ENCODE peak calls at places on chromosome 21, in four cellular contexts. One of them, this sample, is unnamed. For H3K4me1, the result is how much of the 10 kb centered on the place peaks cover.

GRCh38 chr21:28516996-28517592 is 475.6 kb downstream of the LTN1 start:
- DNase-seq in prostate gland: peak
- DNase-seq in K562: no peak
- DNase-seq in HCT116: no peak
- DNase-seq in this sample: peak

GRCh38 chr21:33028759-33029511 is 3.2 kb downstream of the OLIG2 start:
- DNase-seq in prostate gland: no peak
- DNase-seq in K562: no peak
- DNase-seq in HCT116: no peak
- DNase-seq in this sample: no peak

GRCh38 chr21:33314096-33314495 is 10.7 kb upstream of the IFNAR1 start:
- DNase-seq in prostate gland: no peak
- DNase-seq in K562: no peak
- DNase-seq in HCT116: no peak
- DNase-seq in this sample: no peak

GRCh38 chr21:34355570-34355969 is 8.2 kb upstream of the KCNE2 start:
- DNase-seq in prostate gland: no peak
- DNase-seq in K562: no peak
- DNase-seq in HCT116: no peak
- DNase-seq in this sample: no peak

GRCh38 chr21:43975469-43976098 is 36.5 kb upstream of the TRAPPC10 start:
- DNase-seq in prostate gland: peak
- DNase-seq in K562: peak
- DNase-seq in HCT116: peak
- DNase-seq in this sample: peak

GRCh38 chr21:37899141-37899540 is 17.1 kb downstream of the KCNJ6 start:
- DNase-seq in prostate gland: peak
- DNase-seq in K562: no peak
- DNase-seq in HCT116: no peak
- DNase-seq in this sample: no peak

GRCh38 chr21:44485254-44485793 is 30.0 kb downstream of the LRRC3 start:
- DNase-seq in prostate gland: no peak
- DNase-seq in K562: peak
- DNase-seq in HCT116: peak
- DNase-seq in this sample: no peak

GRCh38 chr21:39390212-39390765 is 41.4 kb upstream of the HMGN1 start:
- DNase-seq in prostate gland: no peak
- DNase-seq in K562: no peak
- DNase-seq in HCT116: no peak
- DNase-seq in this sample: no peak

GRCh38 chr21:39915881-39916280 is 48.6 kb downstream of the PCP4 start:
- DNase-seq in prostate gland: no peak
- DNase-seq in K562: no peak
- DNase-seq in HCT116: no peak
- DNase-seq in this sample: no peak

GRCh38 chr21:46097826-46098286 is at the start of gene COL6A2:
- DNase-seq in prostate gland: peak
- DNase-seq in K562: peak
- DNase-seq in HCT116: no peak
- DNase-seq in this sample: peak

GRCh38 chr21:46634966-46635323 is 529 bp upstream of the PRMT2 start:
- DNase-seq in prostate gland: peak
- DNase-seq in K562: no peak
- DNase-seq in HCT116: peak
- DNase-seq in this sample: peak

GRCh38 chr21:45479691-45480675 is 62.3 kb downstream of the SLC19A1 start:
- DNase-seq in prostate gland: no peak
- DNase-seq in K562: no peak
- DNase-seq in HCT116: no peak
- DNase-seq in this sample: no peak

GRCh38 chr21:25464275-25464674 is 143.0 kb downstream of the MRPL39 start:
- DNase-seq in prostate gland: no peak
- DNase-seq in K562: no peak
- DNase-seq in HCT116: no peak
- DNase-seq in this sample: no peak

GRCh38 chr21:37622755-37623543 is 256.4 kb downstream of the DYRK1A start:
- DNase-seq in prostate gland: no peak
- DNase-seq in K562: no peak
- DNase-seq in HCT116: no peak
- DNase-seq in this sample: no peak

GRCh38 chr21:26448751-26449150 is 124.3 kb downstream of the CYYR1 start:
- DNase-seq in prostate gland: no peak
- DNase-seq in K562: no peak
- DNase-seq in HCT116: no peak
- DNase-seq in this sample: no peak

GRCh38 chr21:38840456-38841129 is 34.9 kb downstream of the ETS2 start:
- DNase-seq in prostate gland: no peak
- DNase-seq in K562: no peak
- DNase-seq in HCT116: no peak
- DNase-seq in this sample: no peak

GRCh38 chr21:25080161-25080560 is 527.1 kb downstream of the MRPL39 start:
- DNase-seq in prostate gland: no peak
- DNase-seq in K562: no peak
- DNase-seq in HCT116: no peak
- DNase-seq in this sample: no peak

GRCh38 chr21:28337319-28337718 is 655.4 kb downstream of the LTN1 start:
- DNase-seq in prostate gland: no peak
- DNase-seq in K562: no peak
- DNase-seq in HCT116: no peak
- DNase-seq in this sample: no peak

GRCh38 chr21:21159253-21159899 is 161.2 kb downstream of the NCAM2 start:
- DNase-seq in prostate gland: no peak
- DNase-seq in K562: no peak
- DNase-seq in HCT116: no peak
- DNase-seq in this sample: no peak

GRCh38 chr21:41169701-41170100 is 1.7 kb downstream of the BACE2 start:
- DNase-seq in prostate gland: no peak
- DNase-seq in K562: no peak
- DNase-seq in HCT116: no peak
- DNase-seq in this sample: no peak

GRCh38 chr21:45867671-45868081 is 113.9 kb upstream of the COL6A1 start:
- DNase-seq in prostate gland: no peak
- DNase-seq in K562: no peak
- DNase-seq in HCT116: no peak
- DNase-seq in this sample: no peak

GRCh38 chr21:31873696-31874599 is 1.1 kb downstream of the HUNK start:
- DNase-seq in prostate gland: peak
- DNase-seq in K562: peak
- DNase-seq in HCT116: no peak
- DNase-seq in this sample: peak

GRCh38 chr21:45530423-45531113 is 11.7 kb downstream of the SLC19A1 start:
- DNase-seq in prostate gland: no peak
- DNase-seq in K562: no peak
- DNase-seq in HCT116: no peak
- DNase-seq in this sample: peak

GRCh38 chr21:30518876-30519275 is 16.9 kb upstream of the KRTAP19-5 start:
- DNase-seq in prostate gland: no peak
- DNase-seq in K562: no peak
- DNase-seq in HCT116: no peak
- DNase-seq in this sample: no peak

GRCh38 chr21:45267390-45267760 is 20.3 kb downstream of the POFUT2 start:
- DNase-seq in prostate gland: no peak
- DNase-seq in K562: no peak
- DNase-seq in HCT116: no peak
- DNase-seq in this sample: no peak

GRCh38 chr21:45818904-45819285 is 162.7 kb upstream of the COL6A1 start:
- DNase-seq in prostate gland: no peak
- DNase-seq in K562: no peak
- DNase-seq in HCT116: no peak
- DNase-seq in this sample: no peak

GRCh38 chr21:37787456-37787855 is 128.8 kb downstream of the KCNJ6 start:
- DNase-seq in prostate gland: no peak
- DNase-seq in K562: no peak
- DNase-seq in HCT116: no peak
- DNase-seq in this sample: no peak

GRCh38 chr21:44583800-44584147 is 3.4 kb upstream of the KRTAP10-5 start:
- DNase-seq in prostate gland: no peak
- DNase-seq in K562: no peak
- DNase-seq in HCT116: no peak
- DNase-seq in this sample: no peak

GRCh38 chr21:27300770-27301169 is 333.9 kb upstream of the ADAMTS5 start:
- DNase-seq in prostate gland: no peak
- DNase-seq in K562: no peak
- DNase-seq in HCT116: no peak
- DNase-seq in this sample: no peak

GRCh38 chr21:45225041-45225740 is 62.5 kb downstream of the POFUT2 start:
- DNase-seq in prostate gland: no peak
- DNase-seq in K562: no peak
- DNase-seq in HCT116: no peak
- DNase-seq in this sample: no peak

GRCh38 chr21:42734323-42734971 is 81.0 kb downstream of the PDE9A start:
- DNase-seq in prostate gland: no peak
- DNase-seq in K562: no peak
- DNase-seq in HCT116: no peak
- DNase-seq in this sample: no peak

GRCh38 chr21:42735061-42735460 is 81.6 kb downstream of the PDE9A start:
- DNase-seq in prostate gland: no peak
- DNase-seq in K562: no peak
- DNase-seq in HCT116: no peak
- DNase-seq in this sample: no peak

GRCh38 chr21:42736646-42737350 is 83.4 kb downstream of the PDE9A start:
- DNase-seq in prostate gland: no peak
- DNase-seq in K562: no peak
- DNase-seq in HCT116: no peak
- DNase-seq in this sample: no peak

GRCh38 chr21:42733874-42734273 is 80.5 kb downstream of the PDE9A start:
- DNase-seq in prostate gland: no peak
- DNase-seq in K562: no peak
- DNase-seq in HCT116: no peak
- DNase-seq in this sample: no peak

GRCh38 chr21:42735944-42736343 is 82.5 kb downstream of the PDE9A start:
- DNase-seq in prostate gland: no peak
- DNase-seq in K562: no peak
- DNase-seq in HCT116: no peak
- DNase-seq in this sample: no peak
- H3K4me3 ChIP-seq in prostate gland: no peak
- H3K4me3 ChIP-seq in K562: no peak
- H3K4me3 ChIP-seq in HCT116: no peak
- H3K4me3 ChIP-seq in this sample: no peak

DNA sequence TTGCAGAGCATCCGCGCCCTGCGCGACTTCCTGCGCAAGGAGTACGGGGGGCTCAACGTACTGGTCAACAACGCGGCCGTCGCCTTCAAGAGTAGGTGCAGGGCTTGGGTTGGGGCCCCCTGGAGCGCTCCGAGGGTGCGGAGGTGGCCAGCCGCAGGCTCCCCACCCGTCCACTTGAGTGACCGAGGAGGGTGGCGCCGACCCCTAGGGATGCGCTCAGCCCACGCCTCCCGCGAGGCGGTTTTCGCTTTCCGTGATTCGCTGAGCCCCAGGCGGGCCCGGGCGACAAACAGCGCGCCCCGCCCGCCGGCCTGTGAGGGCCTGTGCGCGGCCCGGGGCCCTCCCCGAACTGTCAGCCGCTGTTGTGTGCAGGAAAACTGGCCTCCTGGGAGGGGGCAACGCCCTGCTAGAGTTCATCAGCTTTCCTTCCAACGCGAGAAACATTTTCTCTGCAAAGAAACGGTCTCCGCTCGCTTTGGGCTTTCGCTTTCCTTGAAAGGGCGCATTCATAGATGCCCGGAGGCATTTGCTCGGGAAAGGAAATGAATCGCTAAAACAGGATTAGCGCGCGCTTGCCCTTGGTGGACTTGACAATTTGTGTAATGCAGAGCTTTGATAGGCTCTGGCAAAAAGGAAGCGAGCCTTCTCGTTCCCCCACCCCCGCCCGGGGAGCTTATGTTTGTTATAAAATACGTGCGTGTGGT is 664 bp downstream of the CBR3 start:
- DNase-seq in prostate gland: peak
- DNase-seq in K562: peak
- DNase-seq in HCT116: no peak
- DNase-seq in this sample: peak
- TF ChIP-seq POLR2A in prostate gland: no peak
- TF ChIP-seq POLR2A in K562: no peak
- TF ChIP-seq POLR2A in HCT116: no peak
- TF ChIP-seq POLR2A in this sample: peak

GRCh38 chr21:16087523-16087922 is 357.7 kb downstream of the USP25 start:
- DNase-seq in prostate gland: no peak
- DNase-seq in K562: no peak
- DNase-seq in HCT116: no peak
- DNase-seq in this sample: no peak

GRCh38 chr21:16086936-16087335 is 357.2 kb downstream of the USP25 start:
- DNase-seq in prostate gland: no peak
- DNase-seq in K562: no peak
- DNase-seq in HCT116: no peak
- DNase-seq in this sample: no peak

GRCh38 chr21:16086121-16086520 is 356.3 kb downstream of the USP25 start:
- DNase-seq in prostate gland: no peak
- DNase-seq in K562: no peak
- DNase-seq in HCT116: no peak
- DNase-seq in this sample: no peak

GRCh38 chr21:16085436-16085835 is 355.7 kb downstream of the USP25 start:
- DNase-seq in prostate gland: no peak
- DNase-seq in K562: no peak
- DNase-seq in HCT116: no peak
- DNase-seq in this sample: no peak

DNA sequence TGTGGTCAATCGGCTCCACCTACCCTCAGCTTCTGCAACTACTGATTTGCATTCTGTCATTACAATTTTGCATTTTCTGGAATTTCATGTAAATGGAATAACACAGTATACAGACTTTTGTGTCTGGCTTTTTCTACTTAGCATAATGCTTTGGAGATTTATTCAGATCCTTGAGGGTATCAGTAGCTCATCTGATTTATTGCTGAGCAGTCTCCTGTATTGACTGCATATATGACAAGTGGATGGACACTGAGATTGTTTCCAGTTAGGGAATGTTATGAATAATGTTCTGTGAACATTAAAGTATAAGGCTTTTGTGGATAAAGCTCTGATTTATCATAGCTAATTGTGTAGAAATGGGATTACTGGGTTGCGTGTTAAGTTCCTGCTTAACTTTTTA is 358.3 kb downstream of the USP25 start:
- DNase-seq in prostate gland: no peak
- DNase-seq in K562: no peak
- DNase-seq in HCT116: no peak
- DNase-seq in this sample: no peak
- H3K4me1 ChIP-seq in prostate gland: under half
- H3K4me1 ChIP-seq in K562: under half
- H3K4me1 ChIP-seq in HCT116: under half
- H3K4me1 ChIP-seq in this sample: under half

DNA sequence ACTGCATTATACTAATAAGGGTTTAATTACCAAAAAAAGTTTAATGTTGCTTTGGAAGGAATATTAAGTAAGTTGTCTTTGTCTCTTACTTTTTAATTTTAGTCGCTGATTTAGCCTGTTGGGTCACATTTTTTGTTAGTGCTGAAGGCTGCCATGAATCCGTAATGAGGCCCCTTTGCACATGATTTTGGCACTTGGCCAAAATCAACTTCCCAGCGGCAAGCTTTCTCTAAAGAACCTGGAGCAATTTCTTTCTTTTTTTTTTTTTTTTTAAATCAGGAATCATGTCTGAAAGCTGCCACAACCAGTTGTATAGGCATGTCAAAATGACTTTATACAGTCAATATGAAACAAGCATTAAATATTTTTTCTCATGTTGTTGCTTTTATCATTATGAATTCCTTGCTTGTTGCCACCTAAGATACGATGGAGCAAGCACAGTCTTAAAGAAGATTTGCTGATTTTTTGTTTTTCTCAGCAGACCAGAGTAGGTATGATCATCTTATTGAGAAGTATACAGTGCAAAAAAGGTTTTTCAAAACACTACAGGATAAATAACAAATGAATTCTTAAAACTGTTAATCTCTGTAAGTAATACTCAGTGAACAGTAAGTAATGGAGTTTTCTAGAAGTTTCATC is 690.4 kb downstream of the USP25 start:
- DNase-seq in prostate gland: peak
- DNase-seq in K562: no peak
- DNase-seq in HCT116: no peak
- DNase-seq in this sample: peak
- H3K4me3 ChIP-seq in prostate gland: peak
- H3K4me3 ChIP-seq in K562: no peak
- H3K4me3 ChIP-seq in HCT116: no peak
- H3K4me3 ChIP-seq in this sample: peak